ENCODE peak calls at places on chromosomes 7 and 10, in four cellular contexts. E is neural progenitor cell, J is GM12865, X is hepatocyte. P is an unnamed sample.
A peak's percentile ranks its signal among the peaks of the same experiment; 100 is the strongest.

GRCh38 chr7:157411580-157411979 is 74.8 kb downstream of the DNAJB6 start:
- DNase-seq in J (no peak), X (no peak), E (no peak), P (peak; percentile 79)

GRCh38 chr10:1074063-1074747 is 18.0 kb downstream of the WDR37 start:
- DNase-seq in E (no peak), X (no peak), J (no peak), P (peak; percentile 58)

GRCh38 chr7:127270093-127270492 is 17.4 kb upstream of the GRM8 start:
- DNase-seq in J (no peak), X (no peak), E (no peak), P (no peak)

GRCh38 chr10:70499829-70500167 is 21.2 kb downstream of the PALD1 start:
- DNase-seq in X (no peak), J (peak; percentile 39), E (no peak), P (no peak)

GRCh38 chr10:12782537-12782936 is 219.0 kb downstream of the CCDC3 start:
- DNase-seq in X (peak; percentile 54), E (peak; percentile 52), J (peak; percentile 54), P (peak; percentile 84)

GRCh38 chr10:93992400-93993030 is 1.2 kb upstream of the PLCE1 start:
- DNase-seq in J (no peak), X (no peak), E (peak; percentile 37), P (peak; percentile 50)

GRCh38 chr7:75045881-75046280 is 27.7 kb downstream of the RCC1L start:
- DNase-seq in J (no peak), E (no peak), X (no peak), P (no peak)

GRCh38 chr7:51141451-51141971 is 175.1 kb downstream of the COBL start:
- DNase-seq in E (peak; percentile 59), J (no peak), X (peak; percentile 65), P (peak; percentile 78)

GRCh38 chr7:140591178-140591902 is 49.3 kb downstream of the DENND2A start:
- DNase-seq in X (no peak), E (no peak), J (no peak), P (no peak)

GRCh38 chr10:8722835-8723234 is 668.3 kb downstream of the GATA3 start:
- DNase-seq in E (no peak), J (no peak), X (no peak), P (no peak)

GRCh38 chr10:13865758-13866491 is 279.2 kb downstream of the PRPF18 start:
- DNase-seq in E (peak; percentile 27), X (no peak), J (no peak), P (peak; percentile 84)

GRCh38 chr10:94129393-94130130 is 135.8 kb downstream of the PLCE1 start:
- DNase-seq in E (no peak), X (peak; percentile 40), J (no peak), P (no peak)

GRCh38 chr10:110865184-110865803 is 6.4 kb upstream of the PDCD4 start:
- DNase-seq in J (no peak), E (peak; percentile 68), X (peak; percentile 81), P (no peak)

GRCh38 chr10:102597131-102597891 is 47.0 kb upstream of the TRIM8 start:
- DNase-seq in X (no peak), J (no peak), E (no peak), P (peak; percentile 35)

GRCh38 chr10:71562884-71563283 is 156.7 kb downstream of the C10orf105 start:
- DNase-seq in J (no peak), E (no peak), X (no peak), P (no peak)

GRCh38 chr10:131817866-131818509 is 82.8 kb upstream of the PPP2R2D start:
- DNase-seq in E (no peak), X (no peak), J (no peak), P (peak; percentile 31)

GRCh38 chr10:90857635-90858488 is at the start of gene HTR7:
- DNase-seq in E (peak; percentile 85), J (peak; percentile 46), X (peak; percentile 62), P (peak; percentile 90)

GRCh38 chr10:3331680-3332230 is 159.2 kb upstream of the PITRM1 start:
- DNase-seq in X (no peak), J (no peak), E (no peak), P (peak; percentile 31)

GRCh38 chr7:50783304-50783703 is 608 bp upstream of the GRB10 start:
- DNase-seq in E (no peak), J (no peak), X (no peak), P (no peak)

GRCh38 chr10:33321516-33321915 is 13.0 kb downstream of the NRP1 start:
- DNase-seq in X (no peak), E (no peak), J (no peak), P (no peak)

GRCh38 chr7:91164948-91165845 is 99.0 kb upstream of the FZD1 start:
- DNase-seq in E (no peak), X (no peak), J (peak; percentile 38), P (no peak)

GRCh38 chr10:123618224-123618623 is 47.9 kb upstream of the GPR26 start:
- DNase-seq in E (no peak), X (no peak), J (no peak), P (no peak)

GRCh38 chr7:37916673-37917660 is at the start of gene SFRP4:
- DNase-seq in J (peak; percentile 53), E (peak; percentile 79), X (peak; percentile 76), P (peak; percentile 84)

GRCh38 chr10:44933922-44934321 is 22.8 kb downstream of the TMEM72 start:
- DNase-seq in E (no peak), X (no peak), J (no peak), P (no peak)

GRCh38 chr10:78165617-78166016 is 132.0 kb downstream of the RPS24 start:
- DNase-seq in X (peak; percentile 47), E (peak; percentile 48), J (no peak), P (peak; percentile 78)

GRCh38 chr7:45921699-45922519 is 837 bp upstream of the IGFBP3 start:
- DNase-seq in X (peak; percentile 78), E (peak; percentile 88), J (peak; percentile 44), P (peak; percentile 94)

GRCh38 chr10:80709879-80710278 is 172.2 kb downstream of the SH2D4B start:
- DNase-seq in J (no peak), X (no peak), E (no peak), P (peak; percentile 32)

GRCh38 chr10:72893136-72893798 is at the start of gene OIT3:
- DNase-seq in E (peak; percentile 30), J (no peak), X (no peak), P (no peak)

GRCh38 chr10:29392376-29393021 is 103.6 kb downstream of the LYZL1 start:
- DNase-seq in X (peak; percentile 74), E (peak; percentile 78), J (peak; percentile 37), P (peak; percentile 80)

GRCh38 chr7:24502135-24502488 is 71.1 kb upstream of the PALS2 start:
- DNase-seq in X (no peak), E (no peak), J (no peak), P (no peak)

DNA sequence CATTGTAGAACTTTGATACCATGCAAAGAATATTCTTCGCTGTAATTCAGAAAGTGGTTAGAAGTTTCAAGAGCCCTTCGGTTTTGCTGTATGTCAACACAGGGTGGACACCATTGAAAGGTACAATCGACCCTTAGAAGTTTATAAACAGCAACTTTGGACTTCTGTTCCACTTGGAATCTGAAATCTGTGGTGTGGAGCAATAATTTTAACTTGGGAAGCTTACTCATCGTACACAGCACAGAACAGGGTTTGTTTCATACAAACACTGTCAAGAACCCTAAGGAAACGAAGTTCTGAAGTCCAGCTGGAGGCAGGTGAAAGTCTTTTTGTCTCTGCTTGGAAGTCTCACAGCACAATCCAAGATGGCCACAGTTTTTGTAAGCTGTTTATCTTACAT is 31.5 kb downstream of the NMT2 start:
- DNase-seq in E (no peak), J (no peak), X (no peak), P (no peak)
- TF ChIP-seq CTCF in E (no peak), J (no peak), X (no peak), P (no peak)

DNA sequence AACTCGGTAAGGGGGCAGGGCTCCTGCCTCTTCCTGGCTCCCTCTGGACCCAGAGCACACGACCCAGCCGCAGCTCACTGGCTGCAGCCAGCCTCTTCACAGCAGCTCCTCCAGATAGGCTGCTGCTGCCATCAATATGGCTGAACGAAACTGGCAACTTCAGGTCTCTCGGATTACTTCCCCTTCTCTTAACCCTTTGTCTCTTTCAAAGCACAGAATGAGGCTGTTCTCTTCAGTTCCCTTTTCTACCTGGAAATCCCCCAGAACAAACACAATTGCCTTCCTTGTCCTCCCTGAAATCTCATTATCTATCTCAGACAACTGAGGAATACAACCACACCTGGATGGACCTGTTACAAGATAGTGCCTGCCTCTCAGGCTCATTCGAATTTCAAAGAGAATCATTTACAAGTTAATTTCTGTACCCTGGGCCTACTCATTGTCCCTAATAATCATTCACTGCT is 193.4 kb upstream of the MBL2 start:
- DNase-seq in X (no peak), E (peak; percentile 64), J (peak; percentile 89), P (no peak)
- H3K4me3 ChIP-seq in X (no peak overlapping the region), E (no peak overlapping the region), J (peak overlapping the region; percentile 4), P (no peak overlapping the region)

DNA sequence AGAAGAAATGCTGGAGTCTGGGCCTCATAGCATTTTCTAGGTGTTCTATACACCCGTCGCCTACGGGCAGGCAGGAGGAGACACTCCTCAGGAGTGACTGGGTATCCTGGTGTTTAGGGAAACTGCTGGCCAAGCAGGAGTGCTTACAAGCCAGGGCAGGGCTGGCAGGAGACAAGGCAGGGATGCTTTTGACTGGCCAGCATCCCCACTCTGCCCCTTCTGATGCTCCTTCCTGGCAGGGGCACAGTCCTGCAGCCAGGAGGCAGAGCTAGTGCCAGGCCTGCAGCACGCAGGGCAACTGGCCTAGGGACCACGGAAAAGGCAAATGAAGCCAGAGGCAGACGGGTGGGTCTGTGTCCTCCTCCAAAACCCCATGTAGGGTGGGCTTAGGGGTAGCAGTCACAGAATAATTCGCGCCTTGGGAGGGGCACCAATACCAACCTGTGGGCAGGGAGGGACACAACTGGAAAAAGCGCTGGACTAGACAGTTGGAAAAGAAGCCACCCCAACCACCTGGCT is 4.9 kb downstream of the IMPDH1 start:
- DNase-seq in J (no peak), E (no peak), X (no peak), P (no peak)
- TF ChIP-seq CTCF in J (no peak), E (no peak), X (peak; percentile 8), P (no peak)

DNA sequence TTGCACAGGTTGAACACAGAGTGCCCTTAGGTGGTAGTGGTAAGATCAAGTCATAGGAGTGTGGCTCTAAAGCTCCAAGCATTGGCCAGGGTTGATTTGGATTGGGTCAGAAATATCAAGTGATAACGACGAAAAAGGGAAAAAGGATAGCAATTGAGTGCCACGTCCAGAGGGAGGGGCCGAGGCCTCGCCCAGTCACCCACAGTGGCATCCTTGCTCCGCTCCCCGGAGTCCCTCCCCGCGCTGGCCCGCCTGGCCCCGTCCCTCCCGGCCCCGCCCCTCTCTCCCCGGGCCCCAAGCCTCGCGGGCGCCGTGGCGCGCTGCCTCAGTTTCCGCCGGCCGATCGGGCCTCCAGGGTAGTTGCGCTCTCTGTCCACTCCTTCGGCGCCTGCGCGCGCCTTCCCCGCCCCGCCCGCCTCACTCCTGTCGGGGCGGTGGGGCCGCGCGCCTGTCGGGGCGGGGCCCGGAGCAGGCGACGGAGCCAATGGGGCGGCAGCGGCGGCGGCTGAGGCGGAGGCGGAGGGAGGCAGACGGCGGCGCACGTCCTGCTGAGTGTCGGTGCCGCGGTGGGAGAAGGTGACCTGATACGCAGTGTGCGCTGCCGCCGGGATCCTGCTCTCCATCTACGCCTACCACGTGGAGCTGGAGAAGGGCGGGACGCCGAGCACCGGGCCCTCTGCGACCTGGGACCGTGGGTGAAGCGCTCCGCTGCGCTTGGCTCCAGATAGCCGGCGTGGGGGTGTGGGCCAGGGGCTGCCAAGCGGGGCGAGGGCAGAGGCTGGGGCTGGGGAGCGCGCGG is 209.1 kb upstream of the ZNF722 start:
- DNase-seq in E (no peak), J (no peak), X (no peak), P (no peak)
- H3K4me3 ChIP-seq in E (no peak overlapping the region), J (no peak overlapping the region), X (no peak overlapping the region), P (no peak overlapping the region)

P was measured in endodermal cell.